ENCODE peak calls at places on chromosomes 16 and 17, in four cellular contexts. C is WTC11, Q is tibial artery, N is brain microvascular endothelial cell. U is an unnamed sample.

GRCh38 chr17:83203472-83204221 is 124.2 kb downstream of the METRNL start:
- DNase-seq in C (peak), Q (peak), N (no peak), U (peak)

GRCh38 chr16:28063047-28063521 is 430 bp downstream of the GSG1L start:
- DNase-seq in C (peak), Q (no peak), N (no peak), U (no peak)

GRCh38 chr17:36198831-36199465 is 2.4 kb upstream of the CCL3L1 start:
- DNase-seq in C (no peak), Q (no peak), N (no peak), U (no peak)

GRCh38 chr16:4723071-4723767 is 10.9 kb downstream of the ANKS3 start:
- DNase-seq in C (no peak), Q (no peak), N (no peak), U (no peak)

GRCh38 chr16:13376174-13376573 is 474.8 kb downstream of the SHISA9 start:
- DNase-seq in C (no peak), Q (no peak), N (no peak), U (no peak)

GRCh38 chr16:27318399-27319256 is 4.9 kb downstream of the IL4R start:
- DNase-seq in C (peak), Q (peak), N (peak), U (peak)

GRCh38 chr17:2215616-2216364 is 87.8 kb downstream of the SMG6 start:
- DNase-seq in C (peak), Q (peak), N (peak), U (peak)

GRCh38 chr17:2893422-2893914 is 97.2 kb downstream of the RAP1GAP2 start:
- DNase-seq in C (no peak), Q (no peak), N (no peak), U (no peak)

GRCh38 chr17:75900691-75901533 is 3.8 kb downstream of the MRPL38 start:
- DNase-seq in C (no peak), Q (no peak), N (no peak), U (no peak)

GRCh38 chr16:10080031-10080772 is 102.0 kb downstream of the GRIN2A start:
- DNase-seq in C (no peak), Q (peak), N (peak), U (no peak)

GRCh38 chr17:40095944-40096791 is 4.2 kb downstream of the NR1D1 start:
- DNase-seq in C (no peak), Q (peak), N (no peak), U (peak)

GRCh38 chr16:11852092-11852809 is 909 bp upstream of the RSL1D1 start:
- DNase-seq in C (no peak), Q (no peak), N (no peak), U (no peak)

GRCh38 chr17:45740553-45741330 is 43.4 kb upstream of the CRHR1 start:
- DNase-seq in C (peak), Q (no peak), N (peak), U (no peak)

U was measured in activated T-cell treated with anti-CD3 and anti-CD28 coated beads, Interleukin-2, amount 50 U/mL, for 1 hour.